ENCODE peak calls at places on chromosomes 16 and 17, in ten cellular contexts. One of them, this sample, is unnamed.

GRCh38 chr16:67161595-67162058 is 1.9 kb downstream of the FBXL8 start:
- DNase-seq in left ventricle myocardium superior: peak
- DNase-seq in H54: no peak
- DNase-seq in GM13977: no peak
- DNase-seq in NCI-H1694: no peak
- DNase-seq in fibroblast of lung: no peak
- DNase-seq in NCI-H1105: no peak
- DNase-seq in T47D: peak
- DNase-seq in neural progenitor cell: no peak
- DNase-seq in anterior cingulate cortex: no peak
- DNase-seq in this sample: no peak

GRCh38 chr17:65833214-65833613 is 271.8 kb upstream of the AXIN2 start:
- DNase-seq in T47D: no peak
- DNase-seq in fibroblast of lung: no peak
- DNase-seq in H54: no peak
- DNase-seq in left ventricle myocardium superior: no peak
- DNase-seq in anterior cingulate cortex: no peak
- DNase-seq in NCI-H1694: no peak
- DNase-seq in NCI-H1105: no peak
- DNase-seq in GM13977: no peak
- DNase-seq in neural progenitor cell: no peak
- DNase-seq in this sample: no peak

GRCh38 chr17:56172517-56172982 is 19.3 kb downstream of the ANKFN1 start:
- DNase-seq in T47D: peak
- DNase-seq in anterior cingulate cortex: no peak
- DNase-seq in H54: no peak
- DNase-seq in left ventricle myocardium superior: peak
- DNase-seq in fibroblast of lung: no peak
- DNase-seq in NCI-H1105: no peak
- DNase-seq in NCI-H1694: peak
- DNase-seq in GM13977: no peak
- DNase-seq in neural progenitor cell: peak
- DNase-seq in this sample: no peak

GRCh38 chr16:87971933-87972332 is 20.7 kb downstream of the BANP start:
- DNase-seq in NCI-H1694: no peak
- DNase-seq in GM13977: no peak
- DNase-seq in neural progenitor cell: no peak
- DNase-seq in anterior cingulate cortex: no peak
- DNase-seq in left ventricle myocardium superior: no peak
- DNase-seq in T47D: no peak
- DNase-seq in NCI-H1105: no peak
- DNase-seq in fibroblast of lung: no peak
- DNase-seq in H54: no peak
- DNase-seq in this sample: no peak

GRCh38 chr17:17535957-17536356 is 39.8 kb upstream of the RASD1 start:
- DNase-seq in anterior cingulate cortex: peak
- DNase-seq in T47D: peak
- DNase-seq in NCI-H1694: peak
- DNase-seq in left ventricle myocardium superior: peak
- DNase-seq in GM13977: no peak
- DNase-seq in neural progenitor cell: no peak
- DNase-seq in NCI-H1105: no peak
- DNase-seq in H54: no peak
- DNase-seq in fibroblast of lung: peak
- DNase-seq in this sample: no peak

GRCh38 chr16:8958344-8958808 is 5.3 kb downstream of the USP7 start:
- DNase-seq in H54: peak
- DNase-seq in left ventricle myocardium superior: peak
- DNase-seq in anterior cingulate cortex: no peak
- DNase-seq in GM13977: peak
- DNase-seq in fibroblast of lung: peak
- DNase-seq in NCI-H1105: no peak
- DNase-seq in NCI-H1694: no peak
- DNase-seq in neural progenitor cell: peak
- DNase-seq in T47D: no peak
- DNase-seq in this sample: no peak

GRCh38 chr17:17295141-17295540 is 8.0 kb upstream of the NT5M start:
- DNase-seq in fibroblast of lung: no peak
- DNase-seq in NCI-H1105: no peak
- DNase-seq in H54: no peak
- DNase-seq in T47D: no peak
- DNase-seq in anterior cingulate cortex: no peak
- DNase-seq in neural progenitor cell: no peak
- DNase-seq in left ventricle myocardium superior: no peak
- DNase-seq in NCI-H1694: no peak
- DNase-seq in GM13977: no peak
- DNase-seq in this sample: no peak

GRCh38 chr17:73746314-73747073 is 102.2 kb upstream of the SDK2 start:
- DNase-seq in NCI-H1105: no peak
- DNase-seq in neural progenitor cell: no peak
- DNase-seq in H54: no peak
- DNase-seq in NCI-H1694: no peak
- DNase-seq in fibroblast of lung: no peak
- DNase-seq in GM13977: no peak
- DNase-seq in anterior cingulate cortex: no peak
- DNase-seq in left ventricle myocardium superior: no peak
- DNase-seq in T47D: no peak
- DNase-seq in this sample: no peak

GRCh38 chr17:57445051-57445450 is 188.7 kb downstream of the MSI2 start:
- DNase-seq in GM13977: no peak
- DNase-seq in T47D: peak
- DNase-seq in neural progenitor cell: no peak
- DNase-seq in fibroblast of lung: peak
- DNase-seq in NCI-H1105: no peak
- DNase-seq in H54: no peak
- DNase-seq in left ventricle myocardium superior: no peak
- DNase-seq in NCI-H1694: no peak
- DNase-seq in anterior cingulate cortex: no peak
- DNase-seq in this sample: no peak

GRCh38 chr16:11530171-11530940 is 56.4 kb downstream of the LITAF start:
- DNase-seq in GM13977: no peak
- DNase-seq in fibroblast of lung: peak
- DNase-seq in NCI-H1694: no peak
- DNase-seq in left ventricle myocardium superior: no peak
- DNase-seq in anterior cingulate cortex: no peak
- DNase-seq in neural progenitor cell: peak
- DNase-seq in NCI-H1105: no peak
- DNase-seq in H54: peak
- DNase-seq in T47D: no peak
- DNase-seq in this sample: no peak

GRCh38 chr16:84082835-84083569 is 33.7 kb downstream of the MBTPS1 start:
- DNase-seq in NCI-H1105: no peak
- DNase-seq in T47D: peak
- DNase-seq in NCI-H1694: no peak
- DNase-seq in GM13977: no peak
- DNase-seq in left ventricle myocardium superior: no peak
- DNase-seq in fibroblast of lung: no peak
- DNase-seq in H54: no peak
- DNase-seq in neural progenitor cell: no peak
- DNase-seq in anterior cingulate cortex: no peak
- DNase-seq in this sample: no peak

GRCh38 chr16:70769761-70770160 is 31.2 kb downstream of the VAC14 start:
- DNase-seq in GM13977: no peak
- DNase-seq in anterior cingulate cortex: no peak
- DNase-seq in neural progenitor cell: no peak
- DNase-seq in H54: no peak
- DNase-seq in NCI-H1694: no peak
- DNase-seq in left ventricle myocardium superior: no peak
- DNase-seq in fibroblast of lung: no peak
- DNase-seq in T47D: no peak
- DNase-seq in NCI-H1105: no peak
- DNase-seq in this sample: no peak

GRCh38 chr17:72393553-72393952 is 272.7 kb downstream of the SOX9 start:
- DNase-seq in T47D: no peak
- DNase-seq in NCI-H1694: no peak
- DNase-seq in neural progenitor cell: no peak
- DNase-seq in left ventricle myocardium superior: no peak
- DNase-seq in H54: peak
- DNase-seq in fibroblast of lung: peak
- DNase-seq in anterior cingulate cortex: no peak
- DNase-seq in GM13977: no peak
- DNase-seq in NCI-H1105: no peak
- DNase-seq in this sample: no peak

GRCh38 chr17:40450175-40450574 is 6.9 kb downstream of the IGFBP4 start:
- DNase-seq in T47D: peak
- DNase-seq in H54: no peak
- DNase-seq in left ventricle myocardium superior: peak
- DNase-seq in GM13977: peak
- DNase-seq in NCI-H1694: no peak
- DNase-seq in NCI-H1105: no peak
- DNase-seq in fibroblast of lung: no peak
- DNase-seq in anterior cingulate cortex: no peak
- DNase-seq in neural progenitor cell: peak
- DNase-seq in this sample: peak

GRCh38 chr16:49556252-49557069 is 182.9 kb downstream of the C16orf78 start:
- DNase-seq in left ventricle myocardium superior: no peak
- DNase-seq in GM13977: no peak
- DNase-seq in NCI-H1694: peak
- DNase-seq in H54: peak
- DNase-seq in neural progenitor cell: peak
- DNase-seq in NCI-H1105: peak
- DNase-seq in anterior cingulate cortex: no peak
- DNase-seq in fibroblast of lung: peak
- DNase-seq in T47D: peak
- DNase-seq in this sample: peak

GRCh38 chr17:63153488-63153887 is 187.5 kb downstream of the TANC2 start:
- DNase-seq in anterior cingulate cortex: no peak
- DNase-seq in neural progenitor cell: peak
- DNase-seq in NCI-H1105: no peak
- DNase-seq in T47D: no peak
- DNase-seq in H54: no peak
- DNase-seq in NCI-H1694: no peak
- DNase-seq in GM13977: no peak
- DNase-seq in left ventricle myocardium superior: no peak
- DNase-seq in fibroblast of lung: no peak
- DNase-seq in this sample: no peak

GRCh38 chr16:82936941-82937551 is 310.3 kb downstream of the CDH13 start:
- DNase-seq in neural progenitor cell: no peak
- DNase-seq in NCI-H1694: no peak
- DNase-seq in H54: peak
- DNase-seq in NCI-H1105: no peak
- DNase-seq in left ventricle myocardium superior: no peak
- DNase-seq in GM13977: no peak
- DNase-seq in T47D: no peak
- DNase-seq in fibroblast of lung: peak
- DNase-seq in anterior cingulate cortex: no peak
- DNase-seq in this sample: no peak

GRCh38 chr17:39361064-39361463 is 40.4 kb downstream of the FBXL20 start:
- DNase-seq in H54: no peak
- DNase-seq in T47D: no peak
- DNase-seq in NCI-H1105: no peak
- DNase-seq in anterior cingulate cortex: no peak
- DNase-seq in NCI-H1694: no peak
- DNase-seq in left ventricle myocardium superior: no peak
- DNase-seq in GM13977: no peak
- DNase-seq in neural progenitor cell: no peak
- DNase-seq in fibroblast of lung: no peak
- DNase-seq in this sample: no peak

GRCh38 chr17:34163681-34164080 is 91.4 kb upstream of the CCL2 start:
- DNase-seq in fibroblast of lung: peak
- DNase-seq in anterior cingulate cortex: no peak
- DNase-seq in left ventricle myocardium superior: no peak
- DNase-seq in NCI-H1694: no peak
- DNase-seq in neural progenitor cell: peak
- DNase-seq in GM13977: no peak
- DNase-seq in T47D: peak
- DNase-seq in NCI-H1105: no peak
- DNase-seq in H54: no peak
- DNase-seq in this sample: no peak

GRCh38 chr16:47858333-47859067 is 297.3 kb downstream of the ABCC12 start:
- DNase-seq in neural progenitor cell: no peak
- DNase-seq in NCI-H1105: peak
- DNase-seq in H54: no peak
- DNase-seq in GM13977: no peak
- DNase-seq in T47D: no peak
- DNase-seq in NCI-H1694: peak
- DNase-seq in left ventricle myocardium superior: no peak
- DNase-seq in fibroblast of lung: peak
- DNase-seq in anterior cingulate cortex: no peak
- DNase-seq in this sample: no peak

GRCh38 chr17:14926526-14927122 is 338.5 kb downstream of the PMP22 start:
- DNase-seq in left ventricle myocardium superior: no peak
- DNase-seq in NCI-H1694: peak
- DNase-seq in GM13977: peak
- DNase-seq in neural progenitor cell: peak
- DNase-seq in T47D: peak
- DNase-seq in H54: peak
- DNase-seq in anterior cingulate cortex: peak
- DNase-seq in fibroblast of lung: peak
- DNase-seq in NCI-H1105: peak
- DNase-seq in this sample: peak

GRCh38 chr16:54028013-54028412 is 258.6 kb downstream of the IRX3 start:
- DNase-seq in T47D: no peak
- DNase-seq in NCI-H1694: no peak
- DNase-seq in anterior cingulate cortex: no peak
- DNase-seq in NCI-H1105: no peak
- DNase-seq in GM13977: no peak
- DNase-seq in fibroblast of lung: no peak
- DNase-seq in left ventricle myocardium superior: no peak
- DNase-seq in H54: no peak
- DNase-seq in neural progenitor cell: no peak
- DNase-seq in this sample: no peak

This sample was measured in HuH-7.